ENCODE peak calls at places on chromosomes 12 and 14, in four cellular contexts. One of them, this sample, is unnamed.

GRCh38 chr14:64612021-64612380 is 62.2 kb downstream of the PPP1R36 start:
- DNase-seq in neuronal stem cell: no peak
- DNase-seq in keratinocyte: no peak
- DNase-seq in H9: no peak
- DNase-seq in this sample: peak; percentile 89

GRCh38 chr12:57898308-57898970 is 42.9 kb upstream of the ATP23 start:
- DNase-seq in neuronal stem cell: no peak
- DNase-seq in keratinocyte: no peak
- DNase-seq in H9: no peak
- DNase-seq in this sample: no peak

GRCh38 chr14:28571636-28572035 is 195.0 kb upstream of the FOXG1 start:
- DNase-seq in neuronal stem cell: no peak
- DNase-seq in keratinocyte: no peak
- DNase-seq in H9: no peak
- DNase-seq in this sample: no peak

GRCh38 chr12:132460571-132460970 is 29.4 kb upstream of the FBRSL1 start:
- DNase-seq in neuronal stem cell: no peak
- DNase-seq in keratinocyte: no peak
- DNase-seq in H9: no peak
- DNase-seq in this sample: peak; percentile 34

GRCh38 chr12:30980886-30981662 is 54.5 kb downstream of the TSPAN11 start:
- DNase-seq in neuronal stem cell: no peak
- DNase-seq in keratinocyte: no peak
- DNase-seq in H9: no peak
- DNase-seq in this sample: no peak

GRCh38 chr12:101221301-101221700 is 11.3 kb upstream of the SLC5A8 start:
- DNase-seq in neuronal stem cell: no peak
- DNase-seq in keratinocyte: no peak
- DNase-seq in H9: no peak
- DNase-seq in this sample: peak; percentile 94

GRCh38 chr12:92363295-92364146 is 217.9 kb upstream of the BTG1 start:
- DNase-seq in neuronal stem cell: no peak
- DNase-seq in keratinocyte: no peak
- DNase-seq in H9: no peak
- DNase-seq in this sample: peak; percentile 16

GRCh38 chr12:12999276-12999958 is 648 bp downstream of the HEBP1 start:
- DNase-seq in neuronal stem cell: no peak
- DNase-seq in keratinocyte: no peak
- DNase-seq in H9: no peak
- DNase-seq in this sample: no peak

GRCh38 chr12:28683371-28683770 is 465.7 kb upstream of the FAR2 start:
- DNase-seq in neuronal stem cell: no peak
- DNase-seq in keratinocyte: no peak
- DNase-seq in H9: no peak
- DNase-seq in this sample: peak; percentile 5

GRCh38 chr14:23951590-23952143 is 1.9 kb upstream of the DHRS4 start:
- DNase-seq in neuronal stem cell: no peak
- DNase-seq in keratinocyte: no peak
- DNase-seq in H9: peak; percentile 72
- DNase-seq in this sample: peak; percentile 32

GRCh38 chr12:79546461-79547043 is 144.2 kb downstream of the PAWR start:
- DNase-seq in neuronal stem cell: no peak
- DNase-seq in keratinocyte: no peak
- DNase-seq in H9: no peak
- DNase-seq in this sample: peak; percentile 79

GRCh38 chr14:64209428-64210165 is 84.6 kb downstream of the ESR2 start:
- DNase-seq in neuronal stem cell: no peak
- DNase-seq in keratinocyte: no peak
- DNase-seq in H9: no peak
- DNase-seq in this sample: no peak

GRCh38 chr12:107734139-107734538 is 26.8 kb downstream of the PRDM4 start:
- DNase-seq in neuronal stem cell: no peak
- DNase-seq in keratinocyte: no peak
- DNase-seq in H9: no peak
- DNase-seq in this sample: no peak

GRCh38 chr12:97763113-97763512 is 300.5 kb downstream of the RMST start:
- DNase-seq in neuronal stem cell: no peak
- DNase-seq in keratinocyte: no peak
- DNase-seq in H9: no peak
- DNase-seq in this sample: no peak

GRCh38 chr14:68898248-68899032 is 80.7 kb downstream of the ACTN1 start:
- DNase-seq in neuronal stem cell: no peak
- DNase-seq in keratinocyte: no peak
- DNase-seq in H9: no peak
- DNase-seq in this sample: no peak

GRCh38 chr12:49824886-49825285 is 3.3 kb downstream of the NCKAP5L start:
- DNase-seq in neuronal stem cell: no peak
- DNase-seq in keratinocyte: no peak
- DNase-seq in H9: no peak
- DNase-seq in this sample: no peak

GRCh38 chr14:100438678-100439592 is 115.8 kb downstream of the SLC25A47 start:
- DNase-seq in neuronal stem cell: no peak
- DNase-seq in keratinocyte: peak; percentile 93
- DNase-seq in H9: no peak
- DNase-seq in this sample: no peak

GRCh38 chr12:69000069-69000468 is 67.1 kb upstream of the CPM start:
- DNase-seq in neuronal stem cell: no peak
- DNase-seq in keratinocyte: no peak
- DNase-seq in H9: no peak
- DNase-seq in this sample: no peak

GRCh38 chr12:71440393-71441349 is 1.1 kb downstream of the LGR5 start:
- DNase-seq in neuronal stem cell: no peak
- DNase-seq in keratinocyte: no peak
- DNase-seq in H9: peak; percentile 39
- DNase-seq in this sample: peak; percentile 67

GRCh38 chr12:123063535-123063934 is 83.1 kb downstream of the ARL6IP4 start:
- DNase-seq in neuronal stem cell: peak; percentile 33
- DNase-seq in keratinocyte: no peak
- DNase-seq in H9: peak; percentile 84
- DNase-seq in this sample: peak; percentile 84

GRCh38 chr12:66111605-66112004 is 18.9 kb downstream of the LLPH start:
- DNase-seq in neuronal stem cell: no peak
- DNase-seq in keratinocyte: no peak
- DNase-seq in H9: no peak
- DNase-seq in this sample: no peak

GRCh38 chr14:105455766-105456660 is 18.6 kb upstream of the CRIP2 start:
- DNase-seq in neuronal stem cell: no peak
- DNase-seq in keratinocyte: no peak
- DNase-seq in H9: no peak
- DNase-seq in this sample: no peak

GRCh38 chr14:89748004-89748403 is 206.5 kb downstream of the EFCAB11 start:
- DNase-seq in neuronal stem cell: no peak
- DNase-seq in keratinocyte: no peak
- DNase-seq in H9: no peak
- DNase-seq in this sample: no peak

GRCh38 chr14:24051162-24051788 is 534 bp upstream of the CARMIL3 start:
- DNase-seq in neuronal stem cell: no peak
- DNase-seq in keratinocyte: no peak
- DNase-seq in H9: peak; percentile 51
- DNase-seq in this sample: peak; percentile 34

GRCh38 chr12:54016478-54016964 is 7.7 kb downstream of the HOXC8 start:
- DNase-seq in neuronal stem cell: no peak
- DNase-seq in keratinocyte: no peak
- DNase-seq in H9: no peak
- DNase-seq in this sample: no peak

GRCh38 chr14:77543637-77544334 is 45.2 kb upstream of the ISM2 start:
- DNase-seq in neuronal stem cell: no peak
- DNase-seq in keratinocyte: no peak
- DNase-seq in H9: no peak
- DNase-seq in this sample: no peak

GRCh38 chr12:42564540-42564939 is 25.0 kb downstream of the PRICKLE1 start:
- DNase-seq in neuronal stem cell: no peak
- DNase-seq in keratinocyte: no peak
- DNase-seq in H9: no peak
- DNase-seq in this sample: no peak

GRCh38 chr12:68376901-68377300 is 44.7 kb upstream of the MDM1 start:
- DNase-seq in neuronal stem cell: no peak
- DNase-seq in keratinocyte: no peak
- DNase-seq in H9: no peak
- DNase-seq in this sample: no peak

GRCh38 chr14:21694425-21694824 is 20.8 kb upstream of the OR4E1 start:
- DNase-seq in neuronal stem cell: no peak
- DNase-seq in keratinocyte: no peak
- DNase-seq in H9: no peak
- DNase-seq in this sample: no peak

GRCh38 chr12:19183121-19183838 is 53.7 kb downstream of the PLEKHA5 start:
- DNase-seq in neuronal stem cell: no peak
- DNase-seq in keratinocyte: no peak
- DNase-seq in H9: no peak
- DNase-seq in this sample: peak; percentile 57

GRCh38 chr14:59269431-59269830 is 81.0 kb downstream of the DAAM1 start:
- DNase-seq in neuronal stem cell: no peak
- DNase-seq in keratinocyte: no peak
- DNase-seq in H9: no peak
- DNase-seq in this sample: no peak

GRCh38 chr14:100709252-100709955 is 17.3 kb upstream of the DLK1 start:
- DNase-seq in neuronal stem cell: no peak
- DNase-seq in keratinocyte: no peak
- DNase-seq in H9: no peak
- DNase-seq in this sample: peak; percentile 70

GRCh38 chr12:116425256-116426193 is 133.7 kb upstream of the MAP1LC3B2 start:
- DNase-seq in neuronal stem cell: no peak
- DNase-seq in keratinocyte: no peak
- DNase-seq in H9: no peak
- DNase-seq in this sample: no peak

GRCh38 chr12:116423053-116423452 is 136.1 kb upstream of the MAP1LC3B2 start:
- DNase-seq in neuronal stem cell: no peak
- DNase-seq in keratinocyte: no peak
- DNase-seq in H9: no peak
- DNase-seq in this sample: peak; percentile 50

GRCh38 chr12:116426391-116427136 is 132.6 kb upstream of the MAP1LC3B2 start:
- DNase-seq in neuronal stem cell: no peak
- DNase-seq in keratinocyte: peak; percentile 95
- DNase-seq in H9: peak; percentile 96
- DNase-seq in this sample: peak; percentile 100

GRCh38 chr12:116430911-116431565 is 128.1 kb upstream of the MAP1LC3B2 start:
- DNase-seq in neuronal stem cell: no peak
- DNase-seq in keratinocyte: no peak
- DNase-seq in H9: no peak
- DNase-seq in this sample: peak; percentile 80

DNA sequence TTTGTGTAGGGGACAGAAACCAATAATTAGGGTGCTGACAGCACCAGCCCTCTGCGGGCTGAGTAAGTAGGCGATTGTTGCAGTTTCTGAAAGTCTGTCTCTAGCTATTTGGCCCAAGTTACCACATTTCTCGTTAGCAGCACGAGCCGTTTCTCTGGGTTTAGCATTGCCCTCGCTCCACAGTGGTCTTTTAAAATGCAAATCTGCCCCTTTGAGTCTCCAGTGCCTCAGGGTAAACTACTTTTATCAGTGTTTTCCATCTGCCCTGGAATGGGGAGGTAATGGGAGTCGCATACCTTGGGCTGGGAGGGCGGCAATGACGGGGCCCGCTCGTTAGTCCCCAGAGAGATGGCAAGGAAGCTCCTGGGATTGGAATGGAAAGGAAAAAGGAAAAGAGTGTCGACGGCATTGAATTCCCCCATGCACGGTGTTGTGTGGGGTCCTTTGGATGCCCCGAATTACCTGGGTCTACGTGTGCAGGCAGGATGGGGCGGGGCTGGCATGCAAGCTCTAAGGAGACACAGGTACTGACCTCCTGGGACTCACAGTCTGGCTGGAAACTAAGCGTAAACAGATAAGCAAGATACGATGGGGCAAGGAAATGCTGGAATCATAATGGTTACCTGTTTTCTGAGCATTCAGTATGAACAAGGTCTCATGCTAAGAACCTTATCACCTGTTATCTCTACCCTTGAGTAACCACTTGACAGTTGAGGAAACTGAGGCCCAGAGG is 131.8 kb upstream of the MAP1LC3B2 start:
- DNase-seq in neuronal stem cell: no peak
- DNase-seq in keratinocyte: no peak
- DNase-seq in H9: peak; percentile 96
- DNase-seq in this sample: peak; percentile 100
- H3K9ac ChIP-seq in neuronal stem cell: no peak overlapping the region
- H3K9ac ChIP-seq in keratinocyte: no peak overlapping the region
- H3K9ac ChIP-seq in H9: peak overlapping the region; percentile 11
- H3K9ac ChIP-seq in this sample: peak overlapping the region; percentile 45

GRCh38 chr14:95255013-95255412 is 64.7 kb downstream of the CLMN start:
- DNase-seq in neuronal stem cell: no peak
- DNase-seq in keratinocyte: no peak
- DNase-seq in H9: peak; percentile 65
- DNase-seq in this sample: no peak
- H3K9ac ChIP-seq in neuronal stem cell: no peak overlapping the region
- H3K9ac ChIP-seq in keratinocyte: no peak overlapping the region
- H3K9ac ChIP-seq in H9: no peak overlapping the region
- H3K9ac ChIP-seq in this sample: no peak overlapping the region

GRCh38 chr12:124441443-124442190 is 125.8 kb downstream of the NCOR2 start:
- DNase-seq in neuronal stem cell: no peak
- DNase-seq in keratinocyte: no peak
- DNase-seq in H9: no peak
- DNase-seq in this sample: no peak

GRCh38 chr12:124440841-124441381 is 126.5 kb downstream of the NCOR2 start:
- DNase-seq in neuronal stem cell: no peak
- DNase-seq in keratinocyte: no peak
- DNase-seq in H9: no peak
- DNase-seq in this sample: no peak

GRCh38 chr12:124442281-124442680 is 125.1 kb downstream of the NCOR2 start:
- DNase-seq in neuronal stem cell: no peak
- DNase-seq in keratinocyte: no peak
- DNase-seq in H9: no peak
- DNase-seq in this sample: no peak

GRCh38 chr12:124438415-124439056 is 128.9 kb downstream of the NCOR2 start:
- DNase-seq in neuronal stem cell: no peak
- DNase-seq in keratinocyte: no peak
- DNase-seq in H9: peak; percentile 64
- DNase-seq in this sample: peak; percentile 50

GRCh38 chr12:124440031-124440626 is 127.3 kb downstream of the NCOR2 start:
- DNase-seq in neuronal stem cell: no peak
- DNase-seq in keratinocyte: no peak
- DNase-seq in H9: no peak
- DNase-seq in this sample: no peak
- H3K9ac ChIP-seq in neuronal stem cell: no peak overlapping the region
- H3K9ac ChIP-seq in keratinocyte: no peak overlapping the region
- H3K9ac ChIP-seq in H9: no peak overlapping the region
- H3K9ac ChIP-seq in this sample: no peak overlapping the region

GRCh38 chr14:32507029-32507984 is 178.2 kb downstream of the AKAP6 start:
- DNase-seq in neuronal stem cell: no peak
- DNase-seq in keratinocyte: peak; percentile 30
- DNase-seq in H9: no peak
- DNase-seq in this sample: peak; percentile 56
- H3K9ac ChIP-seq in neuronal stem cell: no peak overlapping the region
- H3K9ac ChIP-seq in keratinocyte: peak overlapping the region; percentile 42
- H3K9ac ChIP-seq in H9: no peak overlapping the region
- H3K9ac ChIP-seq in this sample: no peak overlapping the region

DNA sequence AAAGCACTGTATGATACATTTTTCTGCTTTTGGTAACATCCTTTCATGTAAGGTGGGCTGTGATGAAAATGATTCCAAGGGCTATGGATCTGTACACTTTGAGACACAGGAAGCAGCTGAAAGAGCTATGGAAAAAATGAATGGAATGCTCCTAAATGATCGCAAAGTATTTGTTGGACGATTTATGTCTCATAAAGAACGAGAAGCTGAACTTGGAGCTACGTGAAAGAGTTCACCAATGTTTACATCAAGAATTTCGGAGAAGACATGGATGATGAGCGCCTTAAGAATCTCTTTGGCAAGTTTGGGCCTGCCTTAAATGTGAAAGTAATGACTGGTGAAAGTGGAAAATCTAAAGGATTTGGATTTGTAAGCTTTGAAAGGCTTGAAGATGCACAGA is 22.1 kb upstream of the SRGAP1 start:
- DNase-seq in neuronal stem cell: no peak
- DNase-seq in keratinocyte: peak; percentile 42
- DNase-seq in H9: no peak
- DNase-seq in this sample: no peak
- H3K9ac ChIP-seq in neuronal stem cell: no peak overlapping the region
- H3K9ac ChIP-seq in keratinocyte: no peak overlapping the region
- H3K9ac ChIP-seq in H9: no peak overlapping the region
- H3K9ac ChIP-seq in this sample: no peak overlapping the region

This sample was measured in mesendoderm.